ENCODE peak calls at places on chromosomes 4 and X, in ten cellular contexts. J is right cardiac atrium; F is AG08396; Q is Right ventricle myocardium superior; T is naive thymus-derived CD8-positive, alpha-beta T cell; P is foreskin melanocyte; H is transverse colon; G is EH; R is omental fat pad; M is frontal cortex. E is an unnamed sample.

GRCh38 chrX:74343327-74343969 is 39.5 kb downstream of the ZCCHC13 start:
- DNase-seq in J (no peak), F (no peak), Q (no peak), T (no peak), P (no peak), H (no peak), G (no peak), R (no peak), M (no peak), E (no peak)

GRCh38 chrX:41022579-41022978 is 62.7 kb upstream of the USP9X start:
- DNase-seq in J (no peak), F (no peak), Q (no peak), T (no peak), P (peak; percentile 40), H (no peak), G (peak; percentile 45), R (no peak), M (no peak), E (no peak)

GRCh38 chr4:120327276-120327675 is 260.6 kb upstream of the MAD2L1 start:
- DNase-seq in J (no peak), F (no peak), Q (no peak), T (no peak), P (no peak), H (no peak), G (no peak), R (no peak), M (no peak), E (no peak)

GRCh38 chr4:161256172-161256571 is 907.6 kb downstream of the FSTL5 start:
- DNase-seq in J (no peak), F (no peak), Q (no peak), T (no peak), P (no peak), H (no peak), G (no peak), R (no peak), M (no peak), E (no peak)

GRCh38 chr4:83850435-83850834 is 314.5 kb downstream of the GPAT3 start:
- DNase-seq in J (no peak), F (no peak), Q (no peak), T (no peak), P (no peak), H (no peak), G (peak; percentile 64), R (no peak), M (no peak), E (no peak)

GRCh38 chrX:23637187-23637586 is 30.1 kb upstream of the PRDX4 start:
- DNase-seq in J (no peak), F (no peak), Q (no peak), T (no peak), P (no peak), H (no peak), G (no peak), R (no peak), M (no peak), E (peak; percentile 20)

GRCh38 chrX:138945219-138945618 is 233.7 kb upstream of the FGF13 start:
- DNase-seq in J (no peak), F (no peak), Q (no peak), T (no peak), P (no peak), H (no peak), G (no peak), R (no peak), M (no peak), E (no peak)

GRCh38 chrX:37599735-37600134 is 28.3 kb downstream of the LANCL3 start:
- DNase-seq in J (no peak), F (no peak), Q (no peak), T (no peak), P (no peak), H (no peak), G (no peak), R (no peak), M (no peak), E (no peak)

GRCh38 chrX:118780915-118781314 is 42.7 kb upstream of the ZCCHC12 start:
- DNase-seq in J (no peak), F (no peak), Q (no peak), T (no peak), P (no peak), H (no peak), G (peak; percentile 29), R (no peak), M (no peak), E (no peak)

GRCh38 chr4:70564033-70564432 is 28.0 kb upstream of the AMBN start:
- DNase-seq in J (no peak), F (no peak), Q (no peak), T (no peak), P (no peak), H (no peak), G (no peak), R (no peak), M (no peak), E (no peak)

GRCh38 chrX:140912606-140913005 is 89.8 kb upstream of the SPANXB1 start:
- DNase-seq in J (no peak), F (no peak), Q (no peak), T (no peak), P (no peak), H (no peak), G (no peak), R (no peak), M (no peak), E (no peak)